ENCODE peak calls at places on chromosomes 2 and 18, in eight cellular contexts. One of them, this sample, is unnamed.
A peak's percentile ranks its signal among the peaks of the same experiment; 100 is the strongest.

GRCh38 chr2:64189167-64189566 is 44.9 kb upstream of the PELI1 start:
- DNase-seq in sigmoid colon: no peak
- DNase-seq in GM03348: no peak
- DNase-seq in fibroblast of the aortic adventitia: no peak
- DNase-seq in foreskin fibroblast: no peak
- DNase-seq in cardiac fibroblast: no peak
- DNase-seq in activated T-helper 1 cell treated with Interleukin-2 at 50 U/mL for 16 hours: no peak
- DNase-seq in Right ventricle myocardium inferior: no peak
- DNase-seq in this sample: no peak

GRCh38 chr2:192265751-192266150 is 71.0 kb upstream of the TMEFF2 start:
- DNase-seq in cardiac fibroblast: peak; percentile 40
- DNase-seq in activated T-helper 1 cell treated with Interleukin-2 at 50 U/mL for 16 hours: no peak
- DNase-seq in foreskin fibroblast: peak; percentile 32
- DNase-seq in sigmoid colon: no peak
- DNase-seq in fibroblast of the aortic adventitia: peak; percentile 67
- DNase-seq in GM03348: peak; percentile 5
- DNase-seq in Right ventricle myocardium inferior: no peak
- DNase-seq in this sample: no peak

GRCh38 chr2:181779288-181779871 is 99.1 kb upstream of the NEUROD1 start:
- DNase-seq in foreskin fibroblast: peak; percentile 23
- DNase-seq in activated T-helper 1 cell treated with Interleukin-2 at 50 U/mL for 16 hours: no peak
- DNase-seq in cardiac fibroblast: peak; percentile 47
- DNase-seq in sigmoid colon: no peak
- DNase-seq in fibroblast of the aortic adventitia: no peak
- DNase-seq in GM03348: no peak
- DNase-seq in Right ventricle myocardium inferior: no peak
- DNase-seq in this sample: no peak

GRCh38 chr18:23938046-23938756 is 76.4 kb upstream of the TTC39C start:
- DNase-seq in foreskin fibroblast: no peak
- DNase-seq in GM03348: no peak
- DNase-seq in cardiac fibroblast: no peak
- DNase-seq in Right ventricle myocardium inferior: no peak
- DNase-seq in fibroblast of the aortic adventitia: no peak
- DNase-seq in activated T-helper 1 cell treated with Interleukin-2 at 50 U/mL for 16 hours: no peak
- DNase-seq in sigmoid colon: no peak
- DNase-seq in this sample: no peak

GRCh38 chr2:55618649-55619055 is 1.2 kb upstream of the PPP4R3B start:
- DNase-seq in Right ventricle myocardium inferior: peak; percentile 68
- DNase-seq in cardiac fibroblast: peak; percentile 63
- DNase-seq in sigmoid colon: peak; percentile 74
- DNase-seq in GM03348: peak; percentile 70
- DNase-seq in fibroblast of the aortic adventitia: peak; percentile 59
- DNase-seq in foreskin fibroblast: peak; percentile 71
- DNase-seq in activated T-helper 1 cell treated with Interleukin-2 at 50 U/mL for 16 hours: peak; percentile 23
- DNase-seq in this sample: peak; percentile 62

GRCh38 chr2:138922973-138923563 is 142.9 kb upstream of the NXPH2 start:
- DNase-seq in cardiac fibroblast: peak; percentile 47
- DNase-seq in GM03348: peak; percentile 17
- DNase-seq in sigmoid colon: no peak
- DNase-seq in fibroblast of the aortic adventitia: peak; percentile 57
- DNase-seq in Right ventricle myocardium inferior: no peak
- DNase-seq in activated T-helper 1 cell treated with Interleukin-2 at 50 U/mL for 16 hours: no peak
- DNase-seq in foreskin fibroblast: peak; percentile 19
- DNase-seq in this sample: no peak

GRCh38 chr2:23789012-23789411 is 137.9 kb downstream of the ATAD2B start:
- DNase-seq in foreskin fibroblast: no peak
- DNase-seq in cardiac fibroblast: no peak
- DNase-seq in Right ventricle myocardium inferior: no peak
- DNase-seq in sigmoid colon: no peak
- DNase-seq in GM03348: no peak
- DNase-seq in fibroblast of the aortic adventitia: no peak
- DNase-seq in activated T-helper 1 cell treated with Interleukin-2 at 50 U/mL for 16 hours: no peak
- DNase-seq in this sample: no peak

GRCh38 chr2:144522741-144523605 is 3.1 kb upstream of the ZEB2 start:
- DNase-seq in sigmoid colon: no peak
- DNase-seq in activated T-helper 1 cell treated with Interleukin-2 at 50 U/mL for 16 hours: no peak
- DNase-seq in foreskin fibroblast: peak; percentile 65
- DNase-seq in Right ventricle myocardium inferior: peak; percentile 69
- DNase-seq in cardiac fibroblast: peak; percentile 24
- DNase-seq in fibroblast of the aortic adventitia: peak; percentile 24
- DNase-seq in GM03348: peak; percentile 43
- DNase-seq in this sample: peak; percentile 74

GRCh38 chr18:63233334-63233733 is 86.2 kb downstream of the BCL2 start:
- DNase-seq in fibroblast of the aortic adventitia: no peak
- DNase-seq in foreskin fibroblast: no peak
- DNase-seq in activated T-helper 1 cell treated with Interleukin-2 at 50 U/mL for 16 hours: no peak
- DNase-seq in Right ventricle myocardium inferior: no peak
- DNase-seq in sigmoid colon: no peak
- DNase-seq in cardiac fibroblast: no peak
- DNase-seq in GM03348: no peak
- DNase-seq in this sample: no peak

GRCh38 chr18:58041633-58042032 is 2.4 kb upstream of the NEDD4L start:
- DNase-seq in cardiac fibroblast: peak; percentile 12
- DNase-seq in fibroblast of the aortic adventitia: peak; percentile 14
- DNase-seq in sigmoid colon: no peak
- DNase-seq in Right ventricle myocardium inferior: no peak
- DNase-seq in activated T-helper 1 cell treated with Interleukin-2 at 50 U/mL for 16 hours: no peak
- DNase-seq in GM03348: no peak
- DNase-seq in foreskin fibroblast: no peak
- DNase-seq in this sample: no peak

GRCh38 chr2:151522556-151522955 is 112.9 kb downstream of the RIF1 start:
- DNase-seq in activated T-helper 1 cell treated with Interleukin-2 at 50 U/mL for 16 hours: no peak
- DNase-seq in cardiac fibroblast: no peak
- DNase-seq in foreskin fibroblast: no peak
- DNase-seq in sigmoid colon: no peak
- DNase-seq in Right ventricle myocardium inferior: no peak
- DNase-seq in fibroblast of the aortic adventitia: no peak
- DNase-seq in GM03348: no peak
- DNase-seq in this sample: no peak

GRCh38 chr2:197191177-197191947 is 119.2 kb downstream of the ANKRD44 start:
- DNase-seq in fibroblast of the aortic adventitia: peak; percentile 61
- DNase-seq in activated T-helper 1 cell treated with Interleukin-2 at 50 U/mL for 16 hours: no peak
- DNase-seq in Right ventricle myocardium inferior: no peak
- DNase-seq in foreskin fibroblast: peak; percentile 52
- DNase-seq in GM03348: peak; percentile 54
- DNase-seq in sigmoid colon: no peak
- DNase-seq in cardiac fibroblast: peak; percentile 63
- DNase-seq in this sample: no peak

GRCh38 chr2:234690569-234691225 is 193.8 kb upstream of the ARL4C start:
- DNase-seq in sigmoid colon: no peak
- DNase-seq in fibroblast of the aortic adventitia: peak; percentile 96
- DNase-seq in cardiac fibroblast: peak; percentile 12
- DNase-seq in activated T-helper 1 cell treated with Interleukin-2 at 50 U/mL for 16 hours: no peak
- DNase-seq in foreskin fibroblast: peak; percentile 49
- DNase-seq in Right ventricle myocardium inferior: no peak
- DNase-seq in GM03348: peak; percentile 52
- DNase-seq in this sample: no peak

GRCh38 chr2:174702541-174702940 is 61.7 kb downstream of the CHRNA1 start:
- DNase-seq in foreskin fibroblast: no peak
- DNase-seq in Right ventricle myocardium inferior: no peak
- DNase-seq in cardiac fibroblast: no peak
- DNase-seq in sigmoid colon: no peak
- DNase-seq in fibroblast of the aortic adventitia: no peak
- DNase-seq in GM03348: no peak
- DNase-seq in activated T-helper 1 cell treated with Interleukin-2 at 50 U/mL for 16 hours: no peak
- DNase-seq in this sample: no peak

GRCh38 chr18:51128533-51128932 is 68.9 kb downstream of the MEX3C start:
- DNase-seq in GM03348: no peak
- DNase-seq in cardiac fibroblast: peak; percentile 31
- DNase-seq in sigmoid colon: no peak
- DNase-seq in foreskin fibroblast: no peak
- DNase-seq in activated T-helper 1 cell treated with Interleukin-2 at 50 U/mL for 16 hours: no peak
- DNase-seq in fibroblast of the aortic adventitia: peak; percentile 10
- DNase-seq in Right ventricle myocardium inferior: no peak
- DNase-seq in this sample: no peak

GRCh38 chr2:231662028-231662810 is 46.1 kb upstream of the PTMA start:
- DNase-seq in foreskin fibroblast: peak; percentile 99
- DNase-seq in cardiac fibroblast: peak; percentile 98
- DNase-seq in sigmoid colon: peak; percentile 98
- DNase-seq in activated T-helper 1 cell treated with Interleukin-2 at 50 U/mL for 16 hours: peak; percentile 95
- DNase-seq in GM03348: peak; percentile 96
- DNase-seq in fibroblast of the aortic adventitia: peak; percentile 97
- DNase-seq in Right ventricle myocardium inferior: peak; percentile 97
- DNase-seq in this sample: peak; percentile 98

GRCh38 chr18:45014047-45014501 is 333.4 kb downstream of the SETBP1 start:
- DNase-seq in GM03348: peak; percentile 85
- DNase-seq in sigmoid colon: no peak
- DNase-seq in Right ventricle myocardium inferior: no peak
- DNase-seq in activated T-helper 1 cell treated with Interleukin-2 at 50 U/mL for 16 hours: no peak
- DNase-seq in foreskin fibroblast: peak; percentile 94
- DNase-seq in fibroblast of the aortic adventitia: peak; percentile 78
- DNase-seq in cardiac fibroblast: peak; percentile 93
- DNase-seq in this sample: no peak

GRCh38 chr2:121524650-121525425 is 5.8 kb upstream of the RNU4ATAC start:
- DNase-seq in activated T-helper 1 cell treated with Interleukin-2 at 50 U/mL for 16 hours: no peak
- DNase-seq in fibroblast of the aortic adventitia: no peak
- DNase-seq in sigmoid colon: no peak
- DNase-seq in foreskin fibroblast: no peak
- DNase-seq in GM03348: no peak
- DNase-seq in Right ventricle myocardium inferior: peak; percentile 49
- DNase-seq in cardiac fibroblast: no peak
- DNase-seq in this sample: no peak

GRCh38 chr18:36514778-36515177 is 217.3 kb downstream of the FHOD3 start:
- DNase-seq in fibroblast of the aortic adventitia: no peak
- DNase-seq in sigmoid colon: no peak
- DNase-seq in activated T-helper 1 cell treated with Interleukin-2 at 50 U/mL for 16 hours: no peak
- DNase-seq in foreskin fibroblast: peak; percentile 8
- DNase-seq in Right ventricle myocardium inferior: no peak
- DNase-seq in GM03348: no peak
- DNase-seq in cardiac fibroblast: no peak
- DNase-seq in this sample: no peak

GRCh38 chr2:5365871-5366461 is 326.2 kb upstream of the SOX11 start:
- DNase-seq in GM03348: no peak
- DNase-seq in fibroblast of the aortic adventitia: no peak
- DNase-seq in cardiac fibroblast: peak; percentile 3
- DNase-seq in sigmoid colon: peak; percentile 79
- DNase-seq in Right ventricle myocardium inferior: no peak
- DNase-seq in foreskin fibroblast: no peak
- DNase-seq in activated T-helper 1 cell treated with Interleukin-2 at 50 U/mL for 16 hours: no peak
- DNase-seq in this sample: peak; percentile 71

GRCh38 chr2:200380833-200381542 is 74.5 kb downstream of the SPATS2L start:
- DNase-seq in cardiac fibroblast: peak; percentile 85
- DNase-seq in foreskin fibroblast: peak; percentile 70
- DNase-seq in Right ventricle myocardium inferior: no peak
- DNase-seq in GM03348: peak; percentile 84
- DNase-seq in fibroblast of the aortic adventitia: peak; percentile 88
- DNase-seq in sigmoid colon: no peak
- DNase-seq in activated T-helper 1 cell treated with Interleukin-2 at 50 U/mL for 16 hours: no peak
- DNase-seq in this sample: no peak

GRCh38 chr2:79368116-79368630 is 144.7 kb upstream of the CTNNA2 start:
- DNase-seq in activated T-helper 1 cell treated with Interleukin-2 at 50 U/mL for 16 hours: no peak
- DNase-seq in sigmoid colon: no peak
- DNase-seq in Right ventricle myocardium inferior: no peak
- DNase-seq in cardiac fibroblast: no peak
- DNase-seq in GM03348: no peak
- DNase-seq in fibroblast of the aortic adventitia: no peak
- DNase-seq in foreskin fibroblast: no peak
- DNase-seq in this sample: no peak

GRCh38 chr2:73828818-73829570 is at the start of gene STAMBP:
- DNase-seq in fibroblast of the aortic adventitia: peak; percentile 97
- DNase-seq in cardiac fibroblast: peak; percentile 96
- DNase-seq in GM03348: peak; percentile 88
- DNase-seq in foreskin fibroblast: peak; percentile 97
- DNase-seq in sigmoid colon: peak; percentile 99
- DNase-seq in Right ventricle myocardium inferior: peak; percentile 97
- DNase-seq in activated T-helper 1 cell treated with Interleukin-2 at 50 U/mL for 16 hours: peak; percentile 80
- DNase-seq in this sample: peak; percentile 98

GRCh38 chr2:120908314-120908975 is 172.8 kb downstream of the GLI2 start:
- DNase-seq in sigmoid colon: no peak
- DNase-seq in cardiac fibroblast: no peak
- DNase-seq in activated T-helper 1 cell treated with Interleukin-2 at 50 U/mL for 16 hours: no peak
- DNase-seq in GM03348: no peak
- DNase-seq in foreskin fibroblast: no peak
- DNase-seq in fibroblast of the aortic adventitia: no peak
- DNase-seq in Right ventricle myocardium inferior: peak; percentile 39
- DNase-seq in this sample: no peak

GRCh38 chr2:69013837-69014796 is 1.1 kb downstream of the ANTXR1 start:
- DNase-seq in sigmoid colon: no peak
- DNase-seq in cardiac fibroblast: peak; percentile 79
- DNase-seq in Right ventricle myocardium inferior: no peak
- DNase-seq in activated T-helper 1 cell treated with Interleukin-2 at 50 U/mL for 16 hours: no peak
- DNase-seq in GM03348: peak; percentile 56
- DNase-seq in fibroblast of the aortic adventitia: peak; percentile 74
- DNase-seq in foreskin fibroblast: peak; percentile 56
- DNase-seq in this sample: no peak

GRCh38 chr2:199463708-199464613 is 6.2 kb upstream of the SATB2 start:
- DNase-seq in cardiac fibroblast: no peak
- DNase-seq in fibroblast of the aortic adventitia: no peak
- DNase-seq in GM03348: peak; percentile 71
- DNase-seq in Right ventricle myocardium inferior: peak; percentile 46
- DNase-seq in foreskin fibroblast: peak; percentile 28
- DNase-seq in activated T-helper 1 cell treated with Interleukin-2 at 50 U/mL for 16 hours: no peak
- DNase-seq in sigmoid colon: no peak
- DNase-seq in this sample: no peak

GRCh38 chr2:18987021-18987420 is 371.4 kb downstream of the OSR1 start:
- DNase-seq in fibroblast of the aortic adventitia: peak; percentile 19
- DNase-seq in activated T-helper 1 cell treated with Interleukin-2 at 50 U/mL for 16 hours: no peak
- DNase-seq in Right ventricle myocardium inferior: no peak
- DNase-seq in cardiac fibroblast: no peak
- DNase-seq in sigmoid colon: no peak
- DNase-seq in GM03348: no peak
- DNase-seq in foreskin fibroblast: no peak
- DNase-seq in this sample: no peak

This sample was measured in Right ventricle myocardium superior.